ENCODE peak calls at places on chromosome 16, in eight cellular contexts. U is A549, C is IMR-90, G is astrocyte, P is trophoblast cell, J is GM23338, B is neuronal stem cell, F is GM23248. O is an unnamed sample.

GRCh38 chr16:74226361-74226979 is 70.1 kb upstream of the PSMD7 start:
- DNase-seq in C (peak; percentile 31), P (peak; percentile 7), F (peak; percentile 35), B (peak; percentile 12), G (no peak), J (peak; percentile 49), U (peak; percentile 10), O (no peak)

GRCh38 chr16:75459691-75460090 is 4.8 kb downstream of the TMEM170A start:
- DNase-seq in F (no peak), J (no peak), U (no peak), B (no peak), G (no peak), P (no peak), C (no peak), O (no peak)

GRCh38 chr16:84283314-84284167 is 11.1 kb upstream of the WFDC1 start:
- DNase-seq in B (no peak), P (no peak), J (peak; percentile 50), U (no peak), C (no peak), F (no peak), G (no peak), O (no peak)

GRCh38 chr16:6125483-6126259 is 1028.1 kb upstream of the EEF2KMT start:
- DNase-seq in G (peak; percentile 93), B (no peak), P (no peak), C (no peak), F (no peak), U (no peak), J (no peak), O (no peak)

GRCh38 chr16:23254338-23254737 is 47.8 kb upstream of the SCNN1B start:
- DNase-seq in C (peak; percentile 48), J (peak; percentile 14), U (no peak), P (peak; percentile 37), G (peak; percentile 91), F (peak; percentile 66), B (no peak), O (peak; percentile 93)

GRCh38 chr16:19168173-19169080 is at the start of gene SYT17:
- DNase-seq in G (no peak), P (peak; percentile 76), C (no peak), U (peak; percentile 38), F (peak; percentile 29), B (peak; percentile 21), J (peak; percentile 54), O (no peak)

GRCh38 chr16:81008151-81008789 is 1.3 kb downstream of the CENPN start:
- DNase-seq in U (no peak), C (no peak), P (no peak), G (no peak), B (no peak), J (no peak), F (no peak), O (no peak)

GRCh38 chr16:66134875-66135274 is 231.6 kb upstream of the CDH5 start:
- DNase-seq in B (no peak), J (no peak), F (no peak), C (no peak), G (no peak), U (no peak), P (no peak), O (no peak)

GRCh38 chr16:58488531-58488930 is 11.4 kb upstream of the NDRG4 start:
- DNase-seq in B (no peak), U (no peak), C (no peak), P (no peak), J (no peak), F (no peak), G (no peak), O (no peak)

GRCh38 chr16:74740795-74741304 is 33.8 kb downstream of the FA2H start:
- DNase-seq in P (no peak), J (no peak), G (peak; percentile 26), B (no peak), C (no peak), U (peak; percentile 96), F (peak; percentile 70), O (peak; percentile 94)

GRCh38 chr16:67676939-67677338 is 10.3 kb downstream of the C16orf86 start:
- DNase-seq in F (no peak), U (no peak), P (no peak), B (no peak), J (no peak), C (no peak), G (no peak), O (no peak)

GRCh38 chr16:3173892-3174617 is 13.9 kb upstream of the OR1F1 start:
- DNase-seq in B (no peak), G (no peak), P (no peak), C (no peak), U (peak; percentile 85), J (peak; percentile 97), F (peak; percentile 22), O (no peak)

GRCh38 chr16:74607310-74607966 is 524 bp upstream of the GLG1 start:
- DNase-seq in U (no peak), G (no peak), C (no peak), J (no peak), F (no peak), P (no peak), B (no peak), O (peak; percentile 51)

GRCh38 chr16:3138342-3138741 is 3.5 kb downstream of the ZNF213 start:
- DNase-seq in C (no peak), B (no peak), U (no peak), F (no peak), P (no peak), G (no peak), J (no peak), O (no peak)

GRCh38 chr16:47780213-47780612 is 319.1 kb downstream of the PHKB start:
- DNase-seq in F (peak; percentile 28), G (no peak), B (no peak), U (no peak), P (no peak), J (no peak), C (no peak), O (no peak)

GRCh38 chr16:73126453-73126853 is 78.5 kb upstream of the ZFHX3 start:
- DNase-seq in C (peak; percentile 61), P (peak; percentile 65), J (no peak), F (peak; percentile 85), U (peak; percentile 19), B (no peak), G (peak; percentile 61), O (no peak)

GRCh38 chr16:31099860-31100638 is 5.5 kb upstream of the VKORC1 start:
- DNase-seq in U (no peak), F (peak; percentile 63), J (no peak), G (peak; percentile 44), P (no peak), C (peak; percentile 82), B (no peak), O (no peak)

GRCh38 chr16:20023190-20023589 is 50.5 kb downstream of the GPR139 start:
- DNase-seq in G (no peak), J (peak; percentile 70), F (peak; percentile 18), U (peak; percentile 3), B (peak; percentile 55), C (peak; percentile 17), P (peak; percentile 45), O (no peak)

GRCh38 chr16:62041401-62041800 is 5.2 kb upstream of the CDH8 start:
- DNase-seq in F (peak; percentile 56), B (no peak), C (no peak), J (peak; percentile 79), U (peak; percentile 53), G (peak; percentile 20), P (peak; percentile 56), O (no peak)

GRCh38 chr16:75271441-75272096 is 20.1 kb upstream of the BCAR1 start:
- DNase-seq in U (no peak), G (no peak), C (no peak), P (no peak), F (no peak), J (no peak), B (no peak), O (no peak)

GRCh38 chr16:23384878-23385277 is 68.1 kb downstream of the COG7 start:
- DNase-seq in B (no peak), C (no peak), G (peak; percentile 40), J (no peak), F (no peak), U (no peak), P (peak; percentile 21), O (no peak)

GRCh38 chr16:56649820-56650219 is 1.9 kb upstream of the MT1B start:
- DNase-seq in C (no peak), P (peak; percentile 97), F (no peak), G (no peak), U (peak; percentile 10), B (no peak), J (no peak), O (peak; percentile 98)

DNA sequence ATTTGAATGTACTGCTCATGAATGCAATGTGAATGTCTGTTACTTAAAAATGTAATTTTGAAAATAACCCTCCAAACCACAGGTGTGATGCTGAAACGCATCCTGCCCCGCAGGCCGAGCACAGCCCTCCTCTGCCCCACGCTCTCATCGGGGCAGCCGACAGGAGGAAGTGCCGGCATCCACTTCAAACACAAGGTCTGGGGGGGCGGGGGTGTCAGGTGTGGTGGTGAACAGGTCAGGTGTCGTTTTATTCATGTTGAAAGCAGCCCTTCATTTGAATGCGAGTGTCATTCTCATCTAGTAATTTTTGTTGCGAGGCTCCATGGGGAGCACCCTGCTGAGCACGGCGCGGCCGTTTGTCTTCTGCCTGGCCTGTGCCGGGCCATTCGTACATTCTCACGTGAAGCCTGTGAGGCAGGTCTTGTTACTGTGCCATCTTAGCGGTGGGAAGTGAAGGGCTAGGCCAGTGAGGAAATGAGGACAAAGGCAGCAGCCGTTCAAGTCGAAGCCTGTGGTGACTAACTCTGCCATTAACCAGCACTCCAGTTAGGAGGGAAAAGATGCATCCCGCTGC is 1.8 kb downstream of the ACSF3 start:
- DNase-seq in P (no peak), B (no peak), G (no peak), F (no peak), J (peak; percentile 26), U (no peak), C (no peak), O (no peak)
- H3K4me2 ChIP-seq in P (no peak overlapping the region), B (no peak overlapping the region), G (no peak overlapping the region), F (no peak overlapping the region), J (no peak overlapping the region), U (peak overlapping the region; percentile 83), C (no peak overlapping the region), O (no peak overlapping the region)

DNA sequence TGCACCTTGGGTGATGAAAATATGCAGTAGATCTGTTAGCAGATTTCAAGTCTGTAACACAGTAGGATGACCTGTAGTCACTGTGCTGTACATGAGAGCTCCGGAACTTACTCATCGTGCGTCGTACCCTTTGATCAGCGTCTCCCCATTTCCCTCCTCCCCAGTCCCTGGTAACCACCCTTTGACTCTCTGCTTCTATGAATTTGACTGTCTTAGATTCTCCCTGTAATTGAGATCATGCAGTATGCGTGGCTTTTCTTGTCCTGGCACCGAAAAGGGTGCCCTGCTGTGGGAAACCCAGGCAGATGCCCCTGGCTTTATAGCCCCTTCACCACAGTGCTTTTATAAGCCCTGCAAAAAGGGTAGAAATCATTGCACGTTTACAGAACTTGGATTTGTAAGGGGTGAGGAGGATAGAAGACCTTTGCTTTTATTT is 20.5 kb downstream of the CLEC16A start:
- DNase-seq in U (no peak), F (no peak), J (no peak), B (no peak), G (no peak), P (no peak), C (no peak), O (no peak)
- H3K4me2 ChIP-seq in U (no peak overlapping the region), F (no peak overlapping the region), J (no peak overlapping the region), B (no peak overlapping the region), G (no peak overlapping the region), P (no peak overlapping the region), C (no peak overlapping the region), O (no peak overlapping the region)

GRCh38 chr16:12046651-12047050 is 70.1 kb downstream of the SNX29 start:
- DNase-seq in P (no peak), B (no peak), F (no peak), C (no peak), G (no peak), U (no peak), J (no peak), O (no peak)
- H3K4me2 ChIP-seq in P (no peak overlapping the region), B (no peak overlapping the region), F (no peak overlapping the region), C (no peak overlapping the region), G (no peak overlapping the region), U (no peak overlapping the region), J (no peak overlapping the region), O (no peak overlapping the region)

GRCh38 chr16:17223576-17223975 is 247.2 kb downstream of the XYLT1 start:
- DNase-seq in G (no peak), J (no peak), C (no peak), B (no peak), F (no peak), P (no peak), U (no peak), O (no peak)
- H3K4me2 ChIP-seq in G (no peak overlapping the region), J (no peak overlapping the region), C (no peak overlapping the region), B (no peak overlapping the region), F (no peak overlapping the region), P (no peak overlapping the region), U (no peak overlapping the region), O (no peak overlapping the region)